ENCODE peak calls at places on chromosomes 3 and 15, in four cellular contexts. A is IMR-90, J is cardiac muscle cell, O is iPS DF 19.7. N is an unnamed sample.

GRCh38 chr3:188962253-188963247 is 209.2 kb upstream of the TPRG1 start:
- DNase-seq in A (no peak), J (no peak), O (no peak), N (no peak)

GRCh38 chr3:27681249-27681748 is 40.8 kb downstream of the EOMES start:
- DNase-seq in A (peak; percentile 83), J (peak; percentile 54), O (peak; percentile 52), N (peak; percentile 93)

GRCh38 chr3:171461087-171461917 is 1.1 kb upstream of the TNIK start:
- DNase-seq in A (peak; percentile 44), J (peak; percentile 69), O (no peak), N (peak; percentile 71)

GRCh38 chr3:38365469-38366062 is 19.0 kb downstream of the XYLB start:
- DNase-seq in A (no peak), J (no peak), O (no peak), N (no peak)

GRCh38 chr3:71276531-71276930 is 307.0 kb downstream of the FOXP1 start:
- DNase-seq in A (no peak), J (no peak), O (no peak), N (no peak)

GRCh38 chr3:189962466-189962865 is 158.2 kb downstream of the P3H2 start:
- DNase-seq in A (no peak), J (no peak), O (no peak), N (no peak)

GRCh38 chr3:52001443-52001974 is 5.8 kb upstream of the RPL29 start:
- DNase-seq in A (peak; percentile 43), J (peak; percentile 90), O (no peak), N (peak; percentile 28)

GRCh38 chr15:76058714-76059319 is 968 bp upstream of the TMEM266 start:
- DNase-seq in A (no peak), J (peak; percentile 42), O (no peak), N (peak; percentile 12)

GRCh38 chr3:30577788-30578187 is 28.6 kb upstream of the TGFBR2 start:
- DNase-seq in A (no peak), J (no peak), O (no peak), N (no peak)

GRCh38 chr3:38985981-38986380 is 65.8 kb downstream of the SCN11A start:
- DNase-seq in A (no peak), J (no peak), O (no peak), N (no peak)

GRCh38 chr3:18246336-18247060 is 178.6 kb downstream of the SATB1 start:
- DNase-seq in A (no peak), J (no peak), O (no peak), N (no peak)

GRCh38 chr3:192011137-192011536 is 550.2 kb downstream of the PYDC2 start:
- DNase-seq in A (no peak), J (no peak), O (no peak), N (no peak)

GRCh38 chr3:131811481-131811880 is 223.3 kb downstream of the CPNE4 start:
- DNase-seq in A (no peak), J (no peak), O (no peak), N (no peak)

GRCh38 chr15:53837263-53837662 is 77.8 kb upstream of the WDR72 start:
- DNase-seq in A (no peak), J (peak; percentile 13), O (no peak), N (no peak)

N was measured in amniotic epithelial cell.